ENCODE peak calls at places on chromosomes 2 and 18, in eight cellular contexts. I, H, E, K, A, U, X and M are unnamed samples.

GRCh38 chr2:177758591-177759371 is 313.8 kb downstream of the PDE11A start:
- DNase-seq in I (peak; percentile 43), E (peak; percentile 42), A (peak; percentile 46), K (no peak), H (peak; percentile 15), X (no peak), U (no peak), M (peak; percentile 48)

GRCh38 chr18:12304351-12305210 is 3.5 kb upstream of the TUBB6 start:
- DNase-seq in A (no peak), U (no peak), X (peak; percentile 54), H (no peak), E (peak; percentile 82), K (no peak), I (no peak), M (no peak)

GRCh38 chr2:200810252-200810650 is 1.5 kb upstream of the BZW1 start:
- DNase-seq in A (peak; percentile 66), E (peak; percentile 93), U (peak; percentile 10), H (peak; percentile 89), K (no peak), X (no peak), I (peak; percentile 87), M (peak; percentile 83)

GRCh38 chr2:167340322-167340721 is 452.0 kb downstream of the XIRP2 start:
- DNase-seq in X (no peak), K (no peak), I (no peak), E (no peak), A (no peak), H (no peak), U (no peak), M (no peak)

GRCh38 chr18:13871701-13872100 is 43.6 kb downstream of the MC2R start:
- DNase-seq in U (no peak), K (no peak), X (no peak), I (no peak), H (no peak), E (no peak), A (no peak), M (no peak)

GRCh38 chr2:216596234-216596985 is 36.8 kb upstream of the IGFBP2 start:
- DNase-seq in E (peak; percentile 87), H (no peak), A (no peak), I (peak; percentile 95), K (no peak), X (no peak), U (no peak), M (peak; percentile 86)

GRCh38 chr2:127083819-127084503 is 23.0 kb downstream of the BIN1 start:
- DNase-seq in I (peak; percentile 99), H (peak; percentile 99), X (peak; percentile 92), A (no peak), K (no peak), E (peak; percentile 98), U (no peak), M (peak; percentile 97)

GRCh38 chr2:88331239-88331638 is 121.3 kb downstream of the FOXI3 start:
- DNase-seq in E (no peak), I (no peak), X (no peak), K (no peak), H (no peak), A (no peak), U (no peak), M (no peak)

GRCh38 chr18:79001001-79001400 is 21.4 kb downstream of the SALL3 start:
- DNase-seq in E (no peak), H (no peak), I (no peak), A (no peak), K (no peak), X (no peak), U (no peak), M (no peak)

GRCh38 chr2:163906410-163906809 is 170.6 kb upstream of the FIGN start:
- DNase-seq in X (no peak), E (no peak), H (no peak), A (no peak), U (no peak), K (no peak), I (no peak), M (no peak)

GRCh38 chr2:230658877-230659652 is 53.6 kb upstream of the CAB39 start:
- DNase-seq in K (peak; percentile 20), I (no peak), A (no peak), H (peak; percentile 11), E (no peak), X (no peak), U (no peak), M (no peak)

GRCh38 chr2:240793313-240794177 is 26.5 kb downstream of the KIF1A start:
- DNase-seq in X (no peak), E (no peak), I (no peak), K (no peak), H (peak; percentile 66), A (no peak), U (no peak), M (no peak)

GRCh38 chr18:27948981-27949380 is 227.9 kb downstream of the CDH2 start:
- DNase-seq in E (no peak), A (no peak), X (no peak), K (no peak), H (no peak), I (no peak), U (no peak), M (no peak)

GRCh38 chr18:27952741-27953140 is 224.2 kb downstream of the CDH2 start:
- DNase-seq in X (no peak), U (no peak), H (no peak), E (no peak), A (no peak), I (no peak), K (no peak), M (no peak)

GRCh38 chr18:27956001-27956400 is 220.9 kb downstream of the CDH2 start:
- DNase-seq in A (no peak), E (no peak), X (no peak), U (no peak), K (no peak), I (no peak), H (no peak), M (no peak)

GRCh38 chr18:27959101-27959500 is 217.8 kb downstream of the CDH2 start:
- DNase-seq in H (no peak), X (no peak), K (no peak), U (no peak), A (no peak), I (no peak), E (peak; percentile 24), M (no peak)

DNA sequence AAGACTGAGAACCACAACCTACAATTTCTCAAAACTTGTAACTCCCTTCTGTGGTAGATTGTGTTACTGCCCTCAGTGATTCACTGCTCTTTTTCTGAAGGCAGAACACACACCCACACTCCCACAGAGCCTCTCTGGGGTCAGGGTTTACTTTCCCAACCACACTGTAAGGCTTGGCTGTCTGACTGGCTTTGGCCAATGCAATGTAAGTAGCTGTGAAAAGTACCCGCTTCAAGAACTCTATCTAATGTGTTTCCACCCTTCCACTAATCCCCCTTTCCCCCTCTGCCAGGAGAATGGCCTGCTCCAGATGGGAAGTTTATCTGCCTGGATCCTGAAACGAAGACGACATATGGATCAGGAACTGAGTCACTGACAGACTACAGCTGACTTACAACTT is 222.7 kb downstream of the CDH2 start:
- DNase-seq in K (no peak), H (peak; percentile 41), U (no peak), E (peak; percentile 89), I (peak; percentile 26), A (no peak), X (no peak), M (peak; percentile 81)
- TF ChIP-seq CTCF in K (no peak), H (no peak), U (no peak), E (no peak), I (no peak), A (no peak), X (no peak), M (no peak)

GRCh38 chr2:28620801-28621171 is 124.9 kb downstream of the PLB1 start:
- DNase-seq in U (no peak), E (no peak), X (no peak), H (no peak), K (no peak), A (no peak), I (no peak), M (no peak)
- H3K4me3 ChIP-seq in U (no peak overlapping the region), E (no peak overlapping the region), X (no peak overlapping the region), H (no peak overlapping the region), K (peak overlapping the region; percentile 33), A (no peak overlapping the region), I (no peak overlapping the region), M (no peak overlapping the region)

GRCh38 chr2:115194623-115195022 is 752.2 kb downstream of the DPP10 start:
- DNase-seq in A (peak; percentile 4), X (no peak), H (no peak), I (no peak), E (no peak), U (no peak), K (no peak), M (no peak)
- TF ChIP-seq CTCF in A (no peak), X (no peak), H (no peak), I (no peak), E (no peak), U (peak; percentile 24), K (no peak), M (no peak)

DNA sequence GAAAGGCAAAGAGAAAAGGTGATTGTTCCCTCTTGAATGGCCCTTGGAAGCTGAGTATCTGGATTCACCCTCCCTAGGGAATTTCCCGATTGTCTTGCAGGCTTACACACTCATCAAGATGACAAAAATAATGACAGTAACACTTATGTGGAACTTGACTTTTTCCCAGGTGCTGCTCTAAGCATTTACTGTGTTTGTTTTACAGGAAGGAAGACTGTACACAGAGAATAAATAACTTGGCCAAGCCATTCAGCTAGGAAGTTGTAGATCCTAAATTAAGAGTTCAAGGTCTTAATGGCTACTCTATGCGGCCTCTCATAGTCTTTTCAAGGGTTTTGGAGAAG is 536 bp upstream of the DPP4 start:
- DNase-seq in H (peak; percentile 68), X (no peak), E (no peak), K (no peak), U (no peak), A (no peak), I (no peak), M (no peak)
- H3K4me3 ChIP-seq in H (peak overlapping the region; percentile 82), X (peak overlapping the region; percentile 81), E (peak overlapping the region; percentile 61), K (peak overlapping the region; percentile 79), U (no peak overlapping the region), A (peak overlapping the region; percentile 51), I (peak overlapping the region; percentile 66), M (peak overlapping the region; percentile 77)

DNA sequence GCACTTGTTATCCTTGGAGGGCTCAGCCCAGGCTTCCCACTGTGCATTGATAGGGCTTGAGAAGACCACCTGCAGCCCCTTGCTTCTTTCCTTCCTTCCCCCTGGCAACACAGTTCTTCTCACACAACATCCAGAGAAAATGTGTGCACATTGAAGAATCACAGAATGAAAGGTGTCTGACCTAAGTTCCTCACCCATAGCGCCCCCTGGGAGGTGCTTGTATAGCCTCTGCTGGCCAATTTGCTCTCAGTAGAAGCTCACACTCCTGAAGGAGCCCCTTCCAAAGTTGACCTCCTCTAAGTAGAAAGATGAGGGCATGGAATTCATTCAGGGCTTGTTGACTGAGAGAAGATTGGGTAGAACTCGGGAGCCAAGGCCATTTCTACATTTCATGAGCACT is 758.4 kb upstream of the KLHL29 start:
- DNase-seq in E (no peak), K (no peak), X (no peak), H (no peak), I (no peak), U (peak; percentile 1), A (peak; percentile 15), M (no peak)
- TF ChIP-seq CTCF in E (no peak), K (no peak), X (no peak), H (no peak), I (no peak), U (peak; percentile 50), A (no peak), M (no peak)